ENCODE peak calls at places on chromosome 20, in eight cellular contexts. N is D721Med, O is PC-3, K is dorsolateral prefrontal cortex, Y is cardiac muscle cell, F is HFFc6, A is nephron progenitor cell, I is RWPE1. J is an unnamed sample.
A peak's percentile ranks its signal among the peaks of the same experiment; 100 is the strongest.

GRCh38 chr20:54429364-54429763 is 46.0 kb upstream of the DOK5 start:
- DNase-seq in I (no peak), A (no peak), F (no peak), Y (no peak), K (no peak), O (no peak), N (no peak), J (no peak)

GRCh38 chr20:5160882-5161281 is 34.1 kb downstream of the CDS2 start:
- DNase-seq in K (no peak), I (no peak), F (no peak), Y (no peak), O (peak; percentile 32), A (no peak), N (no peak), J (no peak)

GRCh38 chr20:53688085-53688484 is 94.4 kb upstream of the ZNF217 start:
- DNase-seq in I (no peak), Y (no peak), N (no peak), K (no peak), O (no peak), A (no peak), F (no peak), J (no peak)

GRCh38 chr20:45945678-45946148 is 11.2 kb downstream of the PCIF1 start:
- DNase-seq in N (no peak), F (no peak), O (no peak), Y (no peak), A (no peak), I (no peak), K (no peak), J (no peak)

GRCh38 chr20:12237772-12238171 is 320.1 kb downstream of the BTBD3 start:
- DNase-seq in F (no peak), N (no peak), O (peak; percentile 13), A (no peak), Y (no peak), I (no peak), K (peak; percentile 72), J (no peak)

GRCh38 chr20:13340088-13340487 is 119.0 kb downstream of the ISM1 start:
- DNase-seq in N (no peak), Y (no peak), I (no peak), K (no peak), A (no peak), F (no peak), O (no peak), J (no peak)

GRCh38 chr20:47872341-47872740 is 87.1 kb upstream of the SULF2 start:
- DNase-seq in O (no peak), F (no peak), Y (no peak), A (no peak), N (no peak), I (no peak), K (no peak), J (no peak)

GRCh38 chr20:2767768-2768631 is 32.4 kb downstream of the CPXM1 start:
- DNase-seq in I (peak; percentile 82), O (peak; percentile 94), A (no peak), F (peak; percentile 17), Y (no peak), N (no peak), K (no peak), J (no peak)

GRCh38 chr20:383889-384288 is 3.3 kb downstream of the TRIB3 start:
- DNase-seq in F (no peak), N (no peak), O (no peak), Y (no peak), I (no peak), K (no peak), A (no peak), J (no peak)

GRCh38 chr20:53322651-53323050 is 271.0 kb downstream of the ZNF217 start:
- DNase-seq in Y (no peak), K (no peak), N (no peak), F (no peak), I (no peak), O (no peak), A (no peak), J (no peak)

GRCh38 chr20:61251529-61252393 is at the start of gene CDH4:
- DNase-seq in I (peak; percentile 75), Y (peak; percentile 63), K (peak; percentile 12), N (no peak), O (no peak), F (no peak), A (peak; percentile 65), J (peak; percentile 16)

GRCh38 chr20:58017237-58017969 is 211.1 kb downstream of the ANKRD60 start:
- DNase-seq in N (no peak), I (peak; percentile 94), O (peak; percentile 98), A (no peak), Y (no peak), K (peak; percentile 85), F (peak; percentile 74), J (peak; percentile 16)

GRCh38 chr20:35327074-35327976 is 35.1 kb upstream of the FAM83C start:
- DNase-seq in O (peak; percentile 30), Y (no peak), N (no peak), I (no peak), F (peak; percentile 38), A (no peak), K (no peak), J (no peak)

GRCh38 chr20:35317416-35317815 is 25.2 kb upstream of the FAM83C start:
- DNase-seq in K (no peak), F (no peak), Y (no peak), O (no peak), N (no peak), I (no peak), A (no peak), J (no peak)

GRCh38 chr20:63421913-63422312 is 50.5 kb downstream of the KCNQ2 start:
- DNase-seq in K (no peak), Y (no peak), I (no peak), F (no peak), A (no peak), O (no peak), N (no peak), J (no peak)

GRCh38 chr20:33259371-33259770 is 23.6 kb downstream of the BPIFA1 start:
- DNase-seq in K (no peak), F (no peak), I (no peak), A (no peak), O (no peak), Y (no peak), N (no peak), J (no peak)

GRCh38 chr20:33263784-33264183 is 19.2 kb upstream of the BPIFB1 start:
- DNase-seq in N (no peak), I (no peak), O (no peak), A (no peak), F (no peak), K (no peak), Y (no peak), J (no peak)

GRCh38 chr20:33261465-33261864 is 21.5 kb upstream of the BPIFB1 start:
- DNase-seq in N (no peak), A (no peak), Y (no peak), O (no peak), I (no peak), K (no peak), F (no peak), J (no peak)

GRCh38 chr20:33267691-33268090 is 15.3 kb upstream of the BPIFB1 start:
- DNase-seq in F (no peak), O (no peak), I (no peak), N (no peak), K (no peak), A (no peak), Y (no peak), J (no peak)

DNA sequence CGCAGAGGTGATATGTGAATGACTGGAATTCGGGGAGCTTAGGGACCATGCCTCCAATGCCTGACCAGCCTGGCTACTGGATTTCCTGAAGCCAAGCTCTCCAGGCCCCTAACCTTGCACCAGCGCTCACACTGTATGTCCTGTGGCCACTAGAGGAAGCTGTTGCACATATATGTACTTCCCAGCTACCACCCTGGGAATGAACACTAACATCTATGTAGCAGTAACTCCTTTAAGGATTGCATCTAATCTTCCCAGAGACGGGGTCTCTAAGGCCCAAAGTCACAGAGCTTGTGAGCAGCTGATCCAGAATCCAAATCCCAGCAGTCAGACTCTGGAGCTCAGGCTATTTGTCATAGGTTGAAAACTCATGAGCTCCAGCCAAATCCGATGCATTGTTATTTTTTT is 20.4 kb upstream of the BPIFB1 start:
- DNase-seq in Y (peak; percentile 81), A (peak; percentile 51), I (peak; percentile 60), O (peak; percentile 74), K (peak; percentile 37), F (peak; percentile 51), N (no peak), J (peak; percentile 55)
- TF ChIP-seq CTCF in Y (peak; percentile 89), A (peak; percentile 75), I (peak; percentile 71), O (peak; percentile 88), K (peak; percentile 52), F (peak; percentile 76), N (peak; percentile 72), J (peak; percentile 78)

GRCh38 chr20:31712112-31712553 is 10.5 kb downstream of the BCL2L1 start:
- DNase-seq in A (no peak), K (no peak), F (no peak), N (no peak), O (peak; percentile 43), Y (peak; percentile 8), I (no peak), J (no peak)
- TF ChIP-seq CTCF in A (no peak), K (no peak), F (no peak), N (no peak), O (no peak), Y (no peak), I (no peak), J (no peak)

GRCh38 chr20:43508604-43509040 is 1.1 kb downstream of the L3MBTL1 start:
- DNase-seq in F (no peak), K (no peak), N (no peak), A (no peak), Y (peak; percentile 11), O (no peak), I (no peak), J (peak; percentile 9)
- TF ChIP-seq CTCF in F (peak; percentile 24), K (no peak), N (no peak), A (no peak), Y (peak; percentile 10), O (no peak), I (no peak), J (peak; percentile 39)

GRCh38 chr20:51473771-51474170 is 68.7 kb downstream of the NFATC2 start:
- DNase-seq in N (no peak), Y (no peak), F (no peak), K (no peak), I (no peak), O (no peak), A (no peak), J (no peak)

GRCh38 chr20:51470521-51470875 is 72.0 kb downstream of the NFATC2 start:
- DNase-seq in K (no peak), I (no peak), F (no peak), Y (no peak), O (no peak), N (no peak), A (no peak), J (no peak)

GRCh38 chr20:51470907-51471411 is 71.6 kb downstream of the NFATC2 start:
- DNase-seq in O (no peak), I (no peak), F (no peak), Y (no peak), A (no peak), K (no peak), N (no peak), J (no peak)

GRCh38 chr20:51469578-51470520 is 72.7 kb downstream of the NFATC2 start:
- DNase-seq in Y (peak; percentile 77), F (no peak), K (no peak), O (no peak), A (no peak), N (no peak), I (no peak), J (no peak)

DNA sequence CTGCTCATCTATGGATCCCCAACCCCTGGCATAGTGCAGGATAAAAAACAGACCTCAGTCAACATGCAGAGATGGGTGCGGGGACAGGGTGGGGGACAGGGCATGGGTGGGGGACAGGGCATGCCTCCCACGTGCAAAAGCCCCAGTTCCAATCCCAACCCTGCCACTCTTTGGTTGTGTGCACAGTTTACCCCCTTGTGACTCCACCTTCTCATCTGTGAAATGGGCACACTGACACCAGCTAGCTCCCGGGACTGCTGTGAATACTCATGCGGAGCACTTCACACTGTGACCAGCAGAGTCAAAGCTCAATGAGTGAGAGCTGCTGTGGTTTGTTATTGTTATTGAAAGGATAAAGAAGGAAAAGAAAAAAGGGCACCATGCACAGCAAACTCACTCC is 69.3 kb downstream of the NFATC2 start:
- DNase-seq in O (no peak), F (no peak), K (no peak), N (no peak), Y (no peak), A (no peak), I (no peak), J (no peak)
- TF ChIP-seq CTCF in O (no peak), F (no peak), K (no peak), N (no peak), Y (no peak), A (no peak), I (no peak), J (no peak)

J was measured in neural crest cell.